ENCODE peak calls at places on chromosomes 1 and 21, in nine cellular contexts. T is cardiac muscle cell; B is A673; Q is hepatocyte; A is prostate gland; S is CD4-positive, alpha-beta memory T cell; D is fibroblast of lung; Z is HepG2; F is psoas muscle. Y is an unnamed sample.
A peak's percentile ranks its signal among the peaks of the same experiment; 100 is the strongest.

GRCh38 chr21:29193907-29194306 is 63.5 kb downstream of the MAP3K7CL start:
- DNase-seq in D (no peak), S (no peak), F (no peak), Z (peak; percentile 59), Q (no peak), B (no peak), A (no peak), T (no peak), Y (no peak)

GRCh38 chr1:231694081-231694443 is 67.5 kb downstream of the DISC1 start:
- DNase-seq in Q (no peak), S (no peak), Z (no peak), T (no peak), A (no peak), F (peak; percentile 78), B (no peak), D (peak; percentile 26), Y (no peak)

GRCh38 chr1:14962407-14962806 is 191.1 kb upstream of the TMEM51 start:
- DNase-seq in D (no peak), A (no peak), F (no peak), T (no peak), S (no peak), B (no peak), Z (no peak), Q (no peak), Y (no peak)

GRCh38 chr1:212554401-212554800 is 54.2 kb upstream of the ATF3 start:
- DNase-seq in F (no peak), B (no peak), S (no peak), T (no peak), Z (no peak), A (no peak), Q (no peak), D (no peak), Y (no peak)

GRCh38 chr1:17892225-17892624 is 137.1 kb downstream of the ACTL8 start:
- DNase-seq in D (no peak), T (no peak), S (no peak), Q (no peak), A (peak; percentile 16), F (no peak), Z (no peak), B (no peak), Y (peak; percentile 13)

GRCh38 chr21:46148106-46148505 is 7.3 kb downstream of the FTCD start:
- DNase-seq in S (no peak), F (no peak), D (no peak), Z (no peak), B (no peak), A (no peak), T (no peak), Q (no peak), Y (no peak)

GRCh38 chr1:106699436-106699835 is 357.0 kb upstream of the PRMT6 start:
- DNase-seq in A (no peak), B (no peak), F (no peak), Q (no peak), D (peak; percentile 28), S (no peak), T (no peak), Z (no peak), Y (no peak)

GRCh38 chr1:40650075-40650474 is 15.4 kb downstream of the RIMS3 start:
- DNase-seq in T (peak; percentile 18), F (no peak), S (no peak), Q (no peak), A (no peak), Z (peak; percentile 18), D (no peak), B (no peak), Y (peak; percentile 85)

GRCh38 chr1:164726235-164726634 is 167.3 kb downstream of the PBX1 start:
- DNase-seq in S (no peak), F (no peak), Q (no peak), T (peak; percentile 86), Z (no peak), B (no peak), D (peak; percentile 94), A (no peak), Y (no peak)

GRCh38 chr1:97200627-97201026 is 479.0 kb downstream of the PTBP2 start:
- DNase-seq in Q (no peak), S (no peak), Z (no peak), F (no peak), D (no peak), A (no peak), B (no peak), T (peak; percentile 16), Y (no peak)

GRCh38 chr1:205344010-205344808 is 12.5 kb downstream of the KLHDC8A start:
- DNase-seq in T (no peak), S (peak; percentile 41), D (no peak), Z (peak; percentile 59), F (peak; percentile 54), A (no peak), Q (peak; percentile 72), B (peak; percentile 34), Y (peak; percentile 87)

GRCh38 chr21:46667735-46668380 is 32.4 kb downstream of the PRMT2 start:
- DNase-seq in A (no peak), T (peak; percentile 58), D (peak; percentile 39), Q (peak; percentile 41), S (no peak), F (peak; percentile 39), B (peak; percentile 58), Z (peak; percentile 14), Y (peak; percentile 85)

GRCh38 chr1:201603613-201604232 is 64.8 kb downstream of the NAV1 start:
- DNase-seq in S (no peak), B (no peak), A (no peak), Q (no peak), F (no peak), D (no peak), Z (no peak), T (no peak), Y (no peak)

GRCh38 chr1:217373761-217374701 is 256.9 kb downstream of the GPATCH2 start:
- DNase-seq in A (no peak), Q (no peak), S (no peak), B (no peak), T (no peak), F (no peak), D (no peak), Z (no peak), Y (peak; percentile 70)

GRCh38 chr1:245247791-245248789 is 93.3 kb downstream of the KIF26B start:
- DNase-seq in D (no peak), S (no peak), F (no peak), Z (no peak), B (no peak), T (no peak), A (peak; percentile 19), Q (no peak), Y (no peak)

GRCh38 chr1:211903490-211904260 is 73.1 kb upstream of the LPGAT1 start:
- DNase-seq in B (no peak), T (no peak), S (no peak), Z (no peak), A (no peak), D (no peak), F (no peak), Q (no peak), Y (no peak)

GRCh38 chr1:95370671-95370992 is 136.6 kb downstream of the RWDD3 start:
- DNase-seq in F (no peak), T (no peak), Z (peak; percentile 66), S (no peak), D (no peak), Q (peak; percentile 12), A (no peak), B (no peak), Y (no peak)

GRCh38 chr1:9207086-9207485 is 27.5 kb upstream of the H6PD start:
- DNase-seq in B (no peak), T (peak; percentile 44), Z (no peak), Q (no peak), A (no peak), D (peak; percentile 55), F (no peak), S (no peak), Y (no peak)

GRCh38 chr1:225862581-225862950 is 19.6 kb downstream of the TMEM63A start:
- DNase-seq in A (no peak), T (no peak), Q (no peak), B (no peak), S (no peak), D (no peak), Z (no peak), F (peak; percentile 30), Y (no peak)

GRCh38 chr1:110581637-110582036 is 24.5 kb downstream of the KCNA2 start:
- DNase-seq in A (no peak), F (no peak), S (no peak), B (no peak), Z (no peak), D (no peak), Q (no peak), T (no peak), Y (no peak)

GRCh38 chr1:50980505-50980904 is 10.5 kb downstream of the CDKN2C start:
- DNase-seq in Q (no peak), T (no peak), F (no peak), A (no peak), B (no peak), S (no peak), Z (no peak), D (no peak), Y (no peak)
- H3K27ac ChIP-seq in Q (no peak overlapping the region), T (no peak overlapping the region), F (peak overlapping the region; percentile 98), A (peak overlapping the region; percentile 6), B (no peak overlapping the region), S (no peak overlapping the region), Z (no peak overlapping the region), D (no peak overlapping the region), Y (no peak overlapping the region)

GRCh38 chr1:154972213-154972516 is 1.6 kb upstream of the SHC1 start:
- DNase-seq in D (no peak), S (no peak), T (no peak), A (no peak), F (no peak), B (no peak), Z (no peak), Q (no peak), Y (no peak)
- H3K27ac ChIP-seq in D (peak overlapping the region; percentile 94), S (peak overlapping the region; percentile 95), T (peak overlapping the region; percentile 98), A (peak overlapping the region; percentile 99), F (peak overlapping the region; percentile 99), B (peak overlapping the region; percentile 96), Z (peak overlapping the region; percentile 100), Q (peak overlapping the region; percentile 96), Y (peak overlapping the region; percentile 97)

DNA sequence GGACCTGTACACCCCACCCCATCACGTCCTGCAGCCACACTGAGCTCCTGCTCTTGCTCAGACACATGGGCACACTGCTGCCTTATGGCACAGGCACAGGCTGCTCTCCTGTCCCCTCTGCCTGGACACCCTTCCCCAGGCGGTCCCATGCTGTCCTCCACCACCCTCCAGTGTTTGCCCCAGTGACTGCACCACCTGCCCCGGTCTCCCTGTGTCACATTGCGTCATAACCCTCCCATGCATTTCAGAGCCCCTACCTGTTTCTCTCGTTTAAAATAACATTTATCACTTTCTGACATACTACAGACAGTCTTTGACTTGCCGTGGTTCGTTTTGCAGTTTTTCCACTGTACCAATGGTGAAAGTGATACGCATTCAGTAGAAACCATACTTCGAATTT is 159.2 kb downstream of the CAMTA1 start:
- DNase-seq in D (no peak), F (no peak), T (no peak), B (no peak), S (no peak), A (no peak), Z (no peak), Q (no peak), Y (no peak)
- H3K27ac ChIP-seq in D (no peak overlapping the region), F (no peak overlapping the region), T (no peak overlapping the region), B (no peak overlapping the region), S (no peak overlapping the region), A (no peak overlapping the region), Z (no peak overlapping the region), Q (no peak overlapping the region), Y (no peak overlapping the region)

DNA sequence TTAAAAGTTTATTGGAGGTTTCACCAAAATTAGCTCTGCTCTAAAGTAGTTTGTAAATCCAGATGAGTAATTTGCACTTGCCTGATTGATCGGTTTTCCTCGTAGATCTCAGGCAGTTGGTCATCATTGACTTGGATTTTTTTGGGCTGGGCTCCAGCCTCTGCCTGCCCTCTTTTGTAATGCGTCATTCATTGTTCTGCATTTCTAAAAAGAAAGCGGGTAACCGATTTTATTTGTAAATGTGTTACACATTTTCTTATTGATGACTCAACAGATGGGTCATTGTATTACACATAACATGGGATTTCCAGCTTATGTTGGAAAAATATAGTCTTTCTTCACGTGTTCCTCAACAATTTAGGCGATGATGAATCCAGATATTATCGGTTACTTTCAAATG is 5.5 kb downstream of the ETS2 start:
- DNase-seq in B (peak; percentile 18), F (no peak), T (peak; percentile 72), D (peak; percentile 89), S (no peak), Z (no peak), A (no peak), Q (no peak), Y (no peak)
- H3K27ac ChIP-seq in B (peak overlapping the region; percentile 45), F (peak overlapping the region; percentile 69), T (no peak overlapping the region), D (peak overlapping the region; percentile 67), S (no peak overlapping the region), Z (no peak overlapping the region), A (peak overlapping the region; percentile 91), Q (peak overlapping the region; percentile 36), Y (no peak overlapping the region)